ENCODE peak calls at places on chromosomes 6 and 20, in ten cellular contexts. A, I, L, P, Y, G, Z, K, X and R are unnamed samples.

GRCh38 chr20:25053207-25054132 is 4.5 kb downstream of the ACSS1 start:
- DNase-seq in A (no peak), I (peak; percentile 35), L (no peak), P (peak; percentile 72), Y (no peak), G (peak; percentile 54), Z (no peak), K (peak; percentile 78), X (no peak), R (no peak)

GRCh38 chr20:53214392-53214791 is 242.2 kb downstream of the TSHZ2 start:
- DNase-seq in A (no peak), I (no peak), L (no peak), P (no peak), Y (no peak), G (no peak), Z (no peak), K (no peak), X (no peak), R (no peak)

GRCh38 chr6:125791151-125791819 is 525 bp downstream of the NCOA7 start:
- DNase-seq in A (peak; percentile 57), I (peak; percentile 70), L (peak; percentile 11), P (no peak), Y (no peak), G (peak; percentile 64), Z (no peak), K (peak; percentile 39), X (peak; percentile 58), R (peak; percentile 75)

GRCh38 chr20:51886891-51887608 is 84.7 kb upstream of the SALL4 start:
- DNase-seq in A (no peak), I (no peak), L (no peak), P (no peak), Y (no peak), G (no peak), Z (no peak), K (no peak), X (no peak), R (peak; percentile 16)

GRCh38 chr20:54221996-54222890 is 14.4 kb downstream of the PFDN4 start:
- DNase-seq in A (no peak), I (no peak), L (no peak), P (peak; percentile 17), Y (no peak), G (no peak), Z (no peak), K (no peak), X (no peak), R (no peak)

GRCh38 chr20:53298900-53299299 is 294.7 kb downstream of the ZNF217 start:
- DNase-seq in A (no peak), I (no peak), L (no peak), P (no peak), Y (no peak), G (no peak), Z (no peak), K (no peak), X (no peak), R (no peak)

GRCh38 chr20:50295345-50295744 is 104.7 kb downstream of the CEBPB start:
- DNase-seq in A (no peak), I (no peak), L (no peak), P (no peak), Y (no peak), G (no peak), Z (no peak), K (no peak), X (no peak), R (no peak)

GRCh38 chr6:1395496-1395895 is 6.1 kb downstream of the FOXF2 start:
- DNase-seq in A (no peak), I (no peak), L (no peak), P (no peak), Y (no peak), G (no peak), Z (no peak), K (no peak), X (no peak), R (no peak)

GRCh38 chr6:148817689-148818088 is 70.9 kb downstream of the UST start:
- DNase-seq in A (no peak), I (no peak), L (no peak), P (no peak), Y (no peak), G (no peak), Z (no peak), K (no peak), X (no peak), R (no peak)

GRCh38 chr6:76706566-76706965 is 634.1 kb upstream of the IMPG1 start:
- DNase-seq in A (no peak), I (no peak), L (no peak), P (no peak), Y (no peak), G (no peak), Z (no peak), K (no peak), X (no peak), R (no peak)

GRCh38 chr6:126180585-126180984 is 159.3 kb upstream of the CENPW start:
- DNase-seq in A (no peak), I (peak; percentile 92), L (peak; percentile 15), P (peak; percentile 55), Y (no peak), G (peak; percentile 47), Z (no peak), K (no peak), X (peak; percentile 83), R (peak; percentile 89)

GRCh38 chr6:30198166-30199084 is 14.8 kb downstream of the TRIM26 start:
- DNase-seq in A (no peak), I (no peak), L (no peak), P (no peak), Y (no peak), G (no peak), Z (no peak), K (no peak), X (no peak), R (no peak)

GRCh38 chr20:40592891-40593290 is 96.1 kb downstream of the MAFB start:
- DNase-seq in A (no peak), I (no peak), L (no peak), P (no peak), Y (no peak), G (no peak), Z (no peak), K (no peak), X (no peak), R (no peak)

GRCh38 chr6:127980996-127981395 is 80.1 kb upstream of the THEMIS start:
- DNase-seq in A (no peak), I (no peak), L (no peak), P (no peak), Y (no peak), G (no peak), Z (no peak), K (no peak), X (no peak), R (no peak)

GRCh38 chr6:89146748-89147715 is 1.2 kb downstream of the PM20D2 start:
- DNase-seq in A (no peak), I (peak; percentile 59), L (peak; percentile 19), P (peak; percentile 50), Y (no peak), G (peak; percentile 27), Z (no peak), K (no peak), X (peak; percentile 65), R (peak; percentile 67)

GRCh38 chr6:147903931-147904330 is 395.4 kb downstream of the SAMD5 start:
- DNase-seq in A (no peak), I (no peak), L (no peak), P (no peak), Y (no peak), G (no peak), Z (no peak), K (no peak), X (no peak), R (no peak)

GRCh38 chr20:41276317-41276751 is 41.2 kb downstream of the ZHX3 start:
- DNase-seq in A (no peak), I (peak; percentile 83), L (no peak), P (no peak), Y (no peak), G (peak; percentile 27), Z (no peak), K (no peak), X (no peak), R (no peak)

GRCh38 chr6:38603966-38604365 is 35.8 kb downstream of the BTBD9 start:
- DNase-seq in A (no peak), I (no peak), L (no peak), P (no peak), Y (no peak), G (peak; percentile 14), Z (no peak), K (no peak), X (peak; percentile 20), R (peak; percentile 23)

GRCh38 chr20:49982072-49982345 is 771 bp upstream of the SNAI1 start:
- DNase-seq in A (no peak), I (no peak), L (no peak), P (no peak), Y (no peak), G (no peak), Z (no peak), K (no peak), X (no peak), R (no peak)

GRCh38 chr6:26196846-26197683 is 109.8 kb downstream of the HFE start:
- DNase-seq in A (peak; percentile 77), I (peak; percentile 95), L (peak; percentile 62), P (peak; percentile 40), Y (no peak), G (peak; percentile 83), Z (peak; percentile 42), K (peak; percentile 75), X (peak; percentile 86), R (peak; percentile 77)

GRCh38 chr20:63114006-63114692 is 101.8 kb downstream of the YTHDF1 start:
- DNase-seq in A (peak; percentile 17), I (no peak), L (no peak), P (no peak), Y (no peak), G (no peak), Z (no peak), K (no peak), X (no peak), R (no peak)

GRCh38 chr6:47413752-47414516 is 63.7 kb upstream of the CD2AP start:
- DNase-seq in A (no peak), I (peak; percentile 76), L (peak; percentile 30), P (no peak), Y (no peak), G (peak; percentile 64), Z (no peak), K (peak; percentile 29), X (peak; percentile 72), R (peak; percentile 81)

GRCh38 chr20:50038574-50038991 is 55.8 kb downstream of the SNAI1 start:
- DNase-seq in A (no peak), I (no peak), L (no peak), P (no peak), Y (no peak), G (no peak), Z (no peak), K (no peak), X (no peak), R (no peak)

GRCh38 chr6:35214869-35215664 is 1.3 kb downstream of the SCUBE3 start:
- DNase-seq in A (no peak), I (no peak), L (no peak), P (no peak), Y (no peak), G (no peak), Z (no peak), K (no peak), X (no peak), R (no peak)

GRCh38 chr20:38141154-38141888 is 23.7 kb downstream of the TGM2 start:
- DNase-seq in A (peak; percentile 39), I (no peak), L (no peak), P (no peak), Y (no peak), G (no peak), Z (no peak), K (no peak), X (no peak), R (no peak)